ENCODE peak calls at places on chromosome 7, in seven cellular contexts. T is fibroblast of lung; J is BE2C; K is CD8-positive, alpha-beta T cell; F is A549; A is transverse colon; U is mucosa of descending colon. M is an unnamed sample.

GRCh38 chr7:79837915-79838314 is 296.7 kb upstream of the GNAI1 start:
- DNase-seq in T (no peak), J (no peak), K (no peak), F (no peak), A (no peak), U (no peak), M (no peak)

GRCh38 chr7:112279042-112279441 is 72.5 kb downstream of the ZNF277 start:
- DNase-seq in T (no peak), J (no peak), K (no peak), F (no peak), A (no peak), U (no peak), M (no peak)

GRCh38 chr7:36653011-36653670 is 71.2 kb downstream of the AOAH start:
- DNase-seq in T (peak; percentile 80), J (no peak), K (no peak), F (peak; percentile 18), A (no peak), U (no peak), M (no peak)

GRCh38 chr7:44104880-44105771 is 981 bp downstream of the AEBP1 start:
- DNase-seq in T (peak; percentile 64), J (no peak), K (no peak), F (no peak), A (no peak), U (peak; percentile 48), M (no peak)

GRCh38 chr7:129851174-129851573 is 101.6 kb downstream of the UBE2H start:
- DNase-seq in T (no peak), J (no peak), K (no peak), F (no peak), A (no peak), U (no peak), M (no peak)

GRCh38 chr7:49980414-49980813 is 112.6 kb downstream of the ZPBP start:
- DNase-seq in T (no peak), J (no peak), K (no peak), F (no peak), A (no peak), U (no peak), M (no peak)

GRCh38 chr7:71220210-71220695 is 88.3 kb downstream of the GALNT17 start:
- DNase-seq in T (no peak), J (no peak), K (no peak), F (no peak), A (no peak), U (no peak), M (no peak)

GRCh38 chr7:138645284-138645683 is 55.9 kb downstream of the SVOPL start:
- DNase-seq in T (no peak), J (no peak), K (no peak), F (peak; percentile 19), A (no peak), U (no peak), M (no peak)

GRCh38 chr7:69067397-69067796 is 530.9 kb upstream of the AUTS2 start:
- DNase-seq in T (no peak), J (peak; percentile 53), K (no peak), F (peak; percentile 50), A (no peak), U (no peak), M (no peak)

GRCh38 chr7:75739796-75740672 is 1.3 kb upstream of the HIP1 start:
- DNase-seq in T (peak; percentile 64), J (no peak), K (peak; percentile 63), F (no peak), A (no peak), U (no peak), M (no peak)

GRCh38 chr7:11650030-11650429 is 182.0 kb downstream of the THSD7A start:
- DNase-seq in T (peak; percentile 55), J (no peak), K (no peak), F (no peak), A (no peak), U (no peak), M (no peak)

GRCh38 chr7:82506208-82506607 is 62.6 kb upstream of the CACNA2D1 start:
- DNase-seq in T (no peak), J (no peak), K (no peak), F (no peak), A (no peak), U (no peak), M (no peak)

GRCh38 chr7:131284702-131285419 is 42.8 kb upstream of the MKLN1 start:
- DNase-seq in T (no peak), J (no peak), K (no peak), F (no peak), A (no peak), U (peak; percentile 52), M (no peak)

GRCh38 chr7:117153016-117153415 is 169.8 kb downstream of the WNT2 start:
- DNase-seq in T (no peak), J (no peak), K (no peak), F (no peak), A (no peak), U (no peak), M (no peak)

GRCh38 chr7:128827248-128827958 is 2.8 kb upstream of the FLNC start:
- DNase-seq in T (peak; percentile 83), J (peak; percentile 56), K (no peak), F (no peak), A (no peak), U (no peak), M (no peak)

GRCh38 chr7:156465186-156465585 is 175.4 kb upstream of the RNF32 start:
- DNase-seq in T (no peak), J (no peak), K (no peak), F (no peak), A (no peak), U (no peak), M (no peak)

GRCh38 chr7:156017916-156018700 is 205.8 kb upstream of the SHH start:
- DNase-seq in T (no peak), J (no peak), K (no peak), F (no peak), A (no peak), U (no peak), M (no peak)

GRCh38 chr7:43175525-43176200 is 63.2 kb downstream of the HECW1 start:
- DNase-seq in T (no peak), J (no peak), K (no peak), F (no peak), A (no peak), U (no peak), M (no peak)

DNA sequence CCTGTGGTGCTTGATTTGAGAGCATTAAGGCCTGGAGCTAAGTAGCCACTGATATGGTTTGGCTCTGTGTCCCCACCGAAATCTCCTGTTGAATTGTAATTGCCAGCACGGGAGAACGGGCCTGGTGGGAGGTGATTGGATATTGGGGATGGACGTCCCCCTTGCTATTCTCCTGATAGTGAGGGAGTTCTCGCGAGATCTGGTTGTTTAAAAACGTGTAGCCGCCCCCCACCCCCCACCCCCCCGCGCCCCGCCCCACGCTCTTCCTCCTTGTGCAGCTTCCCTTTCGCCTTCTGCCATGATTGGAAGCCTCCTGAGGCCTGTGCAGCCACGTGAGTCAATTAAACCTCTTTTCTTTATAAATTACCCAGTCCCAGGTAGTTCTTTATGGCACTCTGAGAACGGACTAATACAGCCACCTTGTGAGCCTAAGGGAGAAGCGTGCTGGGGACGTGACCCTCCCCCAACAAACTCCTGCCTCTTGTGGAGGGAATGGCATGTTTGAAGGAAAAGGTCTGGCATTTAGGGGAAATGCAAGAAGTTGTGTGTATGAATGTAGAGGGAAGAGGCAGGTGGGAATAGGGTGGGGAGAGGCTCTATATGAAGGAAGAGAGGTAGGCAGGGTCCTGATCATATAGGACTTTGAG is 118.0 kb upstream of the KMT2C start:
- DNase-seq in T (no peak), J (no peak), K (no peak), F (no peak), A (no peak), U (no peak), M (no peak)
- TF ChIP-seq CTCF in T (no peak), J (no peak), K (no peak), F (no peak), A (no peak), U (no peak), M (no peak)

GRCh38 chr7:3495530-3495929 is 194.5 kb downstream of the SDK1 start:
- DNase-seq in T (no peak), J (no peak), K (no peak), F (no peak), A (no peak), U (no peak), M (no peak)

GRCh38 chr7:3493499-3493898 is 192.4 kb downstream of the SDK1 start:
- DNase-seq in T (peak; percentile 61), J (no peak), K (no peak), F (no peak), A (no peak), U (no peak), M (no peak)

GRCh38 chr7:3495957-3496356 is 194.9 kb downstream of the SDK1 start:
- DNase-seq in T (no peak), J (no peak), K (no peak), F (no peak), A (no peak), U (no peak), M (no peak)

GRCh38 chr7:3494890-3495289 is 193.8 kb downstream of the SDK1 start:
- DNase-seq in T (no peak), J (no peak), K (no peak), F (no peak), A (no peak), U (no peak), M (no peak)
- TF ChIP-seq CTCF in T (no peak), J (no peak), K (no peak), F (no peak), A (no peak), U (no peak), M (no peak)

GRCh38 chr7:30113144-30113543 is 21.6 kb upstream of the MTURN start:
- DNase-seq in T (no peak), J (no peak), K (no peak), F (no peak), A (no peak), U (no peak), M (no peak)
- TF ChIP-seq CTCF in T (no peak), J (no peak), K (no peak), F (no peak), A (no peak), U (no peak), M (no peak)

DNA sequence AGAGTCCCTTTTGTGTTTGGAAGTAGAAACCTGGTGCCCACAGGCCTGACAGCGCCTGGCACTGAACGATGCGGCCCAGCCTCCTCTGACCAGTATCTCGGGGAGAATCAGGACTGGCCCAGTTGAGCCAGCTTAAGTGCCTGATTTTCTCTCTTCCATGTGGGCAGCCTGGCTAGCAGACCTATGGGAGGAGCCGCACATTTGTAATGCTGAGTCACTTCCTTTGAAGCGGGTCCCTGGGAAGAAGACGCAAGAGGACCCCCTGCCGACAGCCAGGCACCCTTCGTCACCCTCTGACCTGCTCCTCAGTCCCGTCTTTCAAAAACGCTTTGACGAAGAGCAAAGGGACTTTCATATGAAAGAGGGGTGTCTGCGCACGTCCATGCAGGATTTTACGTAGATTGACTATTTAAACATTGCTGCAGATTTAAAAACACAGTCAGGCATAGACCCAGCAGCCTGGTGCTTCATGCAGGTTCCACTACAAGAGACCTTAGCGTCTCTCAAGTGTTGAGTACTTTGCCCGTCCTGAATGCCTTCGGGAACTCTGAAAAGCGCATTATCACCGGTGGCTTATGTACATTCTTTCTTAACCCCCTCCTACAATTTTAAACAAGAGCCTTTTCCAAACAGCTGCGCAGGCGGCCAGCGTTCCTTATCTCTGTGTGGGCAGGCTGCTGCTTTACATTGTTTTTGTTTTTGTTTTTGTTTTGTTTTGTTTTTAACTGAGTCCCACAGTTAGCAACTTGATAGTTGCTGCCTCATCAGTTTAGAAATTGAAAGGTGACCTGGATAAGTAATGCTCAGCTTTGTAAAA is 36.5 kb upstream of the AP5Z1 start:
- DNase-seq in T (peak; percentile 91), J (peak; percentile 80), K (no peak), F (peak; percentile 98), A (no peak), U (no peak), M (peak; percentile 11)
- TF ChIP-seq CTCF in T (peak; percentile 11), J (no peak), K (no peak), F (no peak), A (no peak), U (no peak), M (no peak)